ENCODE peak calls at places on chromosomes 13 and 19, in ten cellular contexts. Z is Peyer's patch, D is left ventricle myocardium inferior, J is transverse colon, G is endothelial cell, X is foreskin keratinocyte, U is Calu3, K is cardiac muscle cell, F is epithelial cell of esophagus, M is AG09319. B is an unnamed sample.

GRCh38 chr19:13839938-13840750 is 36.8 kb upstream of the NANOS3 start:
- DNase-seq in U (peak), Z (peak), M (no peak), K (no peak), X (peak), F (peak), J (peak), G (no peak), D (peak), B (no peak)

GRCh38 chr19:12790628-12791344 is 500 bp upstream of the JUNB start:
- DNase-seq in K (no peak), F (no peak), M (no peak), U (no peak), D (no peak), J (no peak), G (no peak), Z (no peak), X (no peak), B (no peak)

GRCh38 chr13:113937497-113938140 is 36.3 kb downstream of the C13orf46 start:
- DNase-seq in M (no peak), J (no peak), Z (no peak), F (no peak), X (no peak), U (no peak), G (no peak), K (no peak), D (no peak), B (no peak)

GRCh38 chr13:81639984-81640582 is 1299.2 kb upstream of the SPRY2 start:
- DNase-seq in M (no peak), J (no peak), Z (no peak), U (peak), X (peak), D (no peak), G (peak), F (peak), K (no peak), B (no peak)

GRCh38 chr19:48629297-48629598 is 7.9 kb downstream of the DBP start:
- DNase-seq in J (peak), M (no peak), D (no peak), F (no peak), Z (no peak), X (no peak), G (no peak), K (no peak), U (no peak), B (no peak)

GRCh38 chr13:113023217-113023597 is 54.2 kb downstream of the MCF2L start:
- DNase-seq in J (no peak), D (peak), M (no peak), G (no peak), F (peak), U (no peak), K (peak), X (no peak), Z (no peak), B (no peak)

GRCh38 chr19:47243364-47243775 is 12.4 kb upstream of the BBC3 start:
- DNase-seq in D (no peak), G (no peak), K (no peak), X (no peak), U (no peak), J (no peak), M (no peak), Z (no peak), F (no peak), B (no peak)

GRCh38 chr13:66162470-66162869 is 1067.7 kb downstream of the PCDH9 start:
- DNase-seq in Z (no peak), U (no peak), K (no peak), X (no peak), F (no peak), M (no peak), G (no peak), J (no peak), D (no peak), B (no peak)

GRCh38 chr13:39810091-39810877 is 154.8 kb downstream of the COG6 start:
- DNase-seq in X (no peak), G (no peak), J (no peak), F (peak), D (no peak), Z (no peak), K (no peak), U (no peak), M (no peak), B (no peak)

GRCh38 chr19:7841751-7842660 is 12.0 kb downstream of the EVI5L start:
- DNase-seq in D (peak), J (no peak), M (no peak), F (no peak), G (no peak), K (no peak), U (no peak), X (no peak), Z (no peak), B (no peak)

GRCh38 chr13:44197791-44198770 is 175.5 kb upstream of the SERP2 start:
- DNase-seq in Z (no peak), J (no peak), U (no peak), X (no peak), G (no peak), F (peak), K (peak), D (no peak), M (no peak), B (no peak)

GRCh38 chr13:43787998-43788397 is 1.2 kb upstream of the ENOX1 start:
- DNase-seq in G (peak), J (no peak), K (no peak), Z (no peak), F (peak), U (peak), M (no peak), D (no peak), X (peak), B (no peak)

GRCh38 chr19:20077791-20078463 is at the start of gene ZNF90:
- DNase-seq in F (peak), U (peak), M (peak), G (peak), X (peak), Z (peak), D (peak), J (peak), K (peak), B (peak)

GRCh38 chr13:114096811-114097503 is 35.5 kb downstream of the RASA3 start:
- DNase-seq in K (no peak), J (no peak), D (no peak), U (no peak), Z (peak), X (peak), G (no peak), F (peak), M (no peak), B (no peak)

GRCh38 chr13:73060251-73061160 is 1.7 kb downstream of the KLF5 start:
- DNase-seq in D (no peak), G (no peak), F (peak), M (peak), J (no peak), Z (no peak), U (no peak), X (peak), K (no peak), B (no peak)

GRCh38 chr13:30835442-30835841 is 70.6 kb upstream of the MEDAG start:
- DNase-seq in F (no peak), Z (peak), D (no peak), U (no peak), K (no peak), M (no peak), X (no peak), J (peak), G (no peak), B (no peak)

GRCh38 chr13:36030670-36031331 is 100.4 kb downstream of the DCLK1 start:
- DNase-seq in M (peak), Z (no peak), F (peak), U (no peak), K (no peak), D (no peak), X (peak), G (no peak), J (no peak), B (no peak)

GRCh38 chr19:1252221-1252817 is 3.9 kb downstream of the MIDN start:
- DNase-seq in M (peak), F (peak), U (peak), Z (peak), D (peak), K (no peak), X (peak), J (peak), G (peak), B (no peak)
- TF ChIP-seq CTCF in M (no peak), F (no peak), U (no peak), Z (no peak), D (no peak), K (no peak), X (no peak), J (no peak), G (no peak), B (no peak)

GRCh38 chr19:18117364-18117691 is 19.8 kb downstream of the MAST3 start:
- DNase-seq in Z (no peak), U (no peak), X (no peak), F (no peak), D (no peak), M (no peak), G (no peak), J (no peak), K (no peak), B (no peak)

GRCh38 chr19:18118420-18119242 is 21.1 kb downstream of the MAST3 start:
- DNase-seq in X (no peak), U (no peak), K (no peak), G (no peak), Z (no peak), J (no peak), D (no peak), F (no peak), M (no peak), B (no peak)

GRCh38 chr19:18120127-18120526 is 22.5 kb downstream of the MAST3 start:
- DNase-seq in K (no peak), J (no peak), X (no peak), G (no peak), M (no peak), Z (no peak), F (no peak), D (no peak), U (no peak), B (no peak)

GRCh38 chr19:18119243-18120105 is 21.9 kb downstream of the MAST3 start:
- DNase-seq in Z (no peak), U (no peak), K (no peak), D (no peak), M (no peak), J (peak), G (no peak), X (no peak), F (no peak), B (no peak)

DNA sequence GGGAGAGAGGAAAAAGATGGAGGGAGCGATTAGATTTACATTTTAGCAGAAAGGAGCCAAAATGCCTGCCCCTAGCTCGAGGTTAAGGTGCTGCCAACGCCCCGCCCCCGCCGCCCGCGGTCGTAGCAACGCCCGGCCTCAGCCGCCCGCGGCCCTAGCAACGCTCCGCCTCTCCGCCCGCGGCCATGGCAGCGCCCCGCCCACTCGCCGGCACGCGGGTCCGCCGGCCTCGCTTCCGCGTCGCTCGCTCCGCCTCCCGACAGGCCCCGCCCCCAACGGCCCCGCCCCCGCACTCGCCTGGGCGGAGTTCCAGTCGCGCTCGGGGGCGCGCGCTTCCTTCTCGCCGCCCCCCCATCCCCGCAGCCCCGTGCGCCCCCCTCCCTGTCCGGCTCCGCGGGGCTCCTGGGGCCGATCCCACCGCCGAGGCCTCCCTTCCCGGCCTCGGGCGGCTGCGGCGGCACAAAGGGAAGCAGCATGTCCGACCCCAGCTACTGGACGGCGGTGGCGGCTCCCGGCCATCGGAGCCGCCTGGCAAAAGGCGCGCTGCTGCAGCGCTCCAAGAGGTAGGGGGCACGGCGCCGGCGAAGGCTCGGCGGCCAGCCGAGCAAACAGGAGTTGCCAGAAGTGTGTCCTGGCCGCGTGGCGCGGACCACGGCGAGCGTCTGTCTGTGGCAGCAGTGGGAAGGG is 20.3 kb downstream of the MAST3 start:
- DNase-seq in G (peak), Z (peak), D (peak), J (peak), U (peak), M (peak), X (no peak), F (peak), K (peak), B (peak)
- TF ChIP-seq CTCF in G (no peak), Z (no peak), D (no peak), J (no peak), U (no peak), M (no peak), X (no peak), F (no peak), K (no peak), B (no peak)

GRCh38 chr19:18798384-18799352 is 7.6 kb upstream of the COMP start:
- DNase-seq in X (no peak), U (peak), Z (no peak), M (no peak), K (no peak), J (peak), F (no peak), D (no peak), G (no peak), B (no peak)
- TF ChIP-seq CTCF in X (no peak), U (no peak), Z (no peak), M (no peak), K (no peak), J (no peak), F (no peak), D (no peak), G (no peak), B (peak)

DNA sequence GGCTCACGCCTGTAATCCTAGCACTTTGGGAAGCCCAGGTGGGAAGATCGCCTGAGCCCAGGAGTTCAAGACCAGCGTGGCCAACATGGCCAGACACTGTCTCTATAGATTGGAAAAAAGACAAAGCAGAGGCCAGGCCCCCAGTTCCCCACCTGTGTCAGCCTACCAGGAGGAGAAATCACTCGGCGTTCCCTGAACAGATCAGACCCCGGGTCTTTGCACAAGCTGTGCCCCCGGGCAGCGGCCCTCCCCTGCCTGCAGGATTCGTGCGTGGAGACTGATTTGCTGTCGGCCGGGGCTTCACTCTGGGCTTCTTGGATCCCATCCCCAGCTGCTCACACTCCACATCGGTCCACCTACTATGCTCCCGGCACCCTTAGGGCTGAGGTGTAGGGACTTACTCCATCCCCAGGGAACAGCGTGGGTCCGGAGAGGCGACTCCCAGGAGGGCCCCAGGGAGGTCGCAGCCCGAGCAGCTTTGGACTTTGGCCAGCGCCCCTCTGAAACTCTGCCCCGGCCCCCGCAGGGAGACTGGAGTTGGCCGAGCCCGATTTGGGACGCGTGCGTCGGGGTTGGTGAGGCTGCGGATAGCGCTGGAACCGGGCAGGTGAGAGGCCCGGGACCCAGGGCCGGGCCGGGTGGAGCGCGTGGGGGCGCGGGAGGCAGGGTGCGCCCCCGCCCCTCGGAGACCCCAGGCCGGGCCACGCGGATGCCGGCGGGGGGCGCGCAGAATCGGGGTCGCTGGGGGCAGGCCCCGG is 515 bp upstream of the EFNA2 start:
- DNase-seq in D (no peak), X (no peak), G (no peak), J (no peak), M (no peak), Z (no peak), K (peak), F (no peak), U (no peak), B (no peak)
- TF ChIP-seq CTCF in D (no peak), X (no peak), G (no peak), J (no peak), M (no peak), Z (no peak), K (no peak), F (no peak), U (no peak), B (no peak)

DNA sequence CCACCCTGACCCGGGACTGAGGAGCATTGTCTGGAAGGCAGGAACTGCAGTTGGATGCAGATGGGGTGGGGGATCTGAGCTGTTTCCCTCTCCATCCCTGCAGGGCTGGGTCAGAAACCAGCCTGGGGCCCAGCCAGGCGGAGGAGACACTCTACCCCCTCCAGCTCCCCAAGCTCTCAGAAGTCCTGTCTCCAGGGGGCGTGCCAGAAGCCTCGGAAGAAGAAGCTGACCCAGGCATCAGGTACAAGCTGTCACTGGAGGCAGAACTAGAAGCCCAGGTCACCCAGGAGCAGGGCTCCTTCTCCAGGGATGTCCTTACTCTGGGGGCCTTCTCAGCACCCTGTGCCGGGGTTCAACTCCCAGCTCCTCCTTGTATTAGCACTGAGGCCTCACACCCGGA is 15.5 kb downstream of the SIX5 start:
- DNase-seq in Z (no peak), D (no peak), U (no peak), X (no peak), M (no peak), J (no peak), F (no peak), K (peak), G (no peak), B (no peak)
- TF ChIP-seq CTCF in Z (no peak), D (no peak), U (no peak), X (no peak), M (no peak), J (no peak), F (no peak), K (no peak), G (no peak), B (no peak)

GRCh38 chr19:1774999-1775772 is 21.9 kb downstream of the ONECUT3 start:
- DNase-seq in K (no peak), X (no peak), Z (no peak), J (no peak), U (no peak), M (no peak), G (no peak), F (no peak), D (no peak), B (no peak)
- TF ChIP-seq CTCF in K (peak), X (peak), Z (no peak), J (peak), U (peak), M (peak), G (peak), F (peak), D (peak), B (peak)

GRCh38 chr13:98482476-98483444 is 94.1 kb downstream of the STK24 start:
- DNase-seq in D (peak), K (peak), M (peak), G (no peak), J (peak), U (no peak), X (peak), F (peak), Z (peak), B (no peak)
- TF ChIP-seq CTCF in D (peak), K (peak), M (peak), G (no peak), J (no peak), U (no peak), X (peak), F (peak), Z (no peak), B (peak)

GRCh38 chr19:516884-517424 is 9.7 kb downstream of the TPGS1 start:
- DNase-seq in X (no peak), F (no peak), D (no peak), G (no peak), K (no peak), J (no peak), U (no peak), M (no peak), Z (no peak), B (no peak)

GRCh38 chr19:519449-519865 is 12.1 kb upstream of the CDC34 start:
- DNase-seq in Z (no peak), D (no peak), U (no peak), F (no peak), X (no peak), M (no peak), G (no peak), J (no peak), K (no peak), B (no peak)

GRCh38 chr19:522726-523125 is 8.8 kb upstream of the CDC34 start:
- DNase-seq in G (no peak), K (no peak), Z (no peak), M (no peak), X (no peak), J (no peak), U (no peak), F (no peak), D (no peak), B (no peak)

GRCh38 chr19:517721-518136 is 10.4 kb downstream of the TPGS1 start:
- DNase-seq in F (no peak), U (no peak), X (no peak), D (no peak), G (no peak), K (no peak), Z (no peak), M (no peak), J (no peak), B (no peak)

DNA sequence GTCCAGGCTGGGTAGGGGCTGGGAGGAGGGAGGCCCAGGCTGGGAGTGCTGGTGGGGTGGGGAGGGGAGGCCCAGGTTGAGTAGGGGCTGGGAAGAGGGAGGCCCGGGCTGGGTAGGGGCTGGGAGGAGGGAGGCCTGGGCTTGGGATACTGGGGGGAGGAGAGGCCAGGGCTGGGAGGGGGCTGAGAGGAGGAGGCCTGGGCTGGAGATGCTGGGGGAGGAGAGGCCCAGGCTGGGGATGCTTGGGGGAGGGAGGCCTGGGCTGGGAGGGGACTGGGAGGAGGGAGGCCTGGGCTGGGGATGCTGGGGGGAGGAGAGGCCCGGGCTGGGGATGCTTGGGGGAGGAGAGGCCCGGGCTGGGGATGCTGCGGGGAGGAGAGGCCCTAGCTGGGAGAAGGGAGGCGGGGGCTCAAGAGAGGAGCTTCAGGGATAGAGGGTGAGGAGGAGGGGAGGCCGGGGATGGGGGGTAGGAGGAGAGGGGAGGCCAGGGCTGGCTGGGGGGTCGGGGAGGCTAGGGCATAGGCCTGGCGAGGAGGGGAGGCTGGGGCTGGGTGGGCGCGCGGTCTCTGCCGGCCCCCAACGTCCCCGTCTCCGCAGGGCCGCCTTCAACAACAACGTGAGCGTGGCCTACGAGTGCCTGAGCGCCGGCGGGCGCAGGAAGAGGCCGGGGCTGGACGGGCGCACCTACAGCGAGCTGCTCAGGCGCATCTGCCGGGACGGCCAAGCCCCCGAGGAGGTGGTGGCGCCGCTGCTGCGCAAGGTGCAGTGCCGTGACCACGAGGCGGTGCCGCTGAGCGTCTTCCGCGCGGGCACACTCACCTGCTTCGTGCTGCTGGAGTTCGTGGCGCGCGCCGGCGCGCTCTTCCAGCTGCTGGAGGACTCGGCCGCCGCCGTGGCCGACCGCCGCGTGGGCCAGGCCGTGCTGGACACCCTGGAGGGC is 11.3 kb downstream of the TPGS1 start:
- DNase-seq in X (no peak), F (peak), K (peak), D (no peak), M (no peak), J (peak), U (no peak), G (no peak), Z (peak), B (peak)
- TF ChIP-seq CTCF in X (peak), F (peak), K (no peak), D (no peak), M (no peak), J (no peak), U (no peak), G (no peak), Z (no peak), B (no peak)

B was measured in type B pancreatic cell.